ENCODE peak calls at places on chromosomes 4 and X, in seven cellular contexts. One of them, this sample, is unnamed.

GRCh38 chr4:40662962-40663604 is 33.4 kb upstream of the RBM47 start:
- DNase-seq in breast epithelium: no peak
- DNase-seq in foreskin fibroblast: peak
- DNase-seq in GM12865: peak
- DNase-seq in tibial artery: no peak
- DNase-seq in heart left ventricle: no peak
- DNase-seq in lower leg skin: no peak
- DNase-seq in this sample: no peak

GRCh38 chrX:104482757-104483156 is 83.2 kb upstream of the IL1RAPL2 start:
- DNase-seq in breast epithelium: no peak
- DNase-seq in foreskin fibroblast: no peak
- DNase-seq in GM12865: no peak
- DNase-seq in tibial artery: no peak
- DNase-seq in heart left ventricle: no peak
- DNase-seq in lower leg skin: no peak
- DNase-seq in this sample: no peak

GRCh38 chr4:56870927-56871326 is 36.8 kb upstream of the REST start:
- DNase-seq in breast epithelium: no peak
- DNase-seq in foreskin fibroblast: peak
- DNase-seq in GM12865: no peak
- DNase-seq in tibial artery: no peak
- DNase-seq in heart left ventricle: no peak
- DNase-seq in lower leg skin: peak
- DNase-seq in this sample: peak

GRCh38 chr4:67660418-67660817 is 40.5 kb downstream of the UBA6 start:
- DNase-seq in breast epithelium: no peak
- DNase-seq in foreskin fibroblast: no peak
- DNase-seq in GM12865: no peak
- DNase-seq in tibial artery: no peak
- DNase-seq in heart left ventricle: no peak
- DNase-seq in lower leg skin: no peak
- DNase-seq in this sample: no peak

GRCh38 chrX:28920554-28920953 is 333.3 kb downstream of the IL1RAPL1 start:
- DNase-seq in breast epithelium: no peak
- DNase-seq in foreskin fibroblast: no peak
- DNase-seq in GM12865: no peak
- DNase-seq in tibial artery: no peak
- DNase-seq in heart left ventricle: no peak
- DNase-seq in lower leg skin: no peak
- DNase-seq in this sample: no peak

GRCh38 chrX:43560247-43560946 is 95.7 kb upstream of the MAOA start:
- DNase-seq in breast epithelium: no peak
- DNase-seq in foreskin fibroblast: no peak
- DNase-seq in GM12865: no peak
- DNase-seq in tibial artery: no peak
- DNase-seq in heart left ventricle: no peak
- DNase-seq in lower leg skin: no peak
- DNase-seq in this sample: no peak

GRCh38 chr4:150310159-150310895 is 232.1 kb downstream of the DCLK2 start:
- DNase-seq in breast epithelium: no peak
- DNase-seq in foreskin fibroblast: peak
- DNase-seq in GM12865: no peak
- DNase-seq in tibial artery: no peak
- DNase-seq in heart left ventricle: no peak
- DNase-seq in lower leg skin: no peak
- DNase-seq in this sample: peak

GRCh38 chrX:149629730-149630387 is 1.7 kb downstream of the TMEM185A start:
- DNase-seq in breast epithelium: no peak
- DNase-seq in foreskin fibroblast: no peak
- DNase-seq in GM12865: no peak
- DNase-seq in tibial artery: no peak
- DNase-seq in heart left ventricle: no peak
- DNase-seq in lower leg skin: no peak
- DNase-seq in this sample: no peak

GRCh38 chr4:160299608-160300007 is 1196.7 kb downstream of the RAPGEF2 start:
- DNase-seq in breast epithelium: no peak
- DNase-seq in foreskin fibroblast: no peak
- DNase-seq in GM12865: no peak
- DNase-seq in tibial artery: no peak
- DNase-seq in heart left ventricle: no peak
- DNase-seq in lower leg skin: no peak
- DNase-seq in this sample: no peak

GRCh38 chrX:72436010-72436409 is 130.3 kb upstream of the CITED1 start:
- DNase-seq in breast epithelium: no peak
- DNase-seq in foreskin fibroblast: no peak
- DNase-seq in GM12865: no peak
- DNase-seq in tibial artery: no peak
- DNase-seq in heart left ventricle: no peak
- DNase-seq in lower leg skin: no peak
- DNase-seq in this sample: no peak

GRCh38 chr4:154497901-154498300 is 6.3 kb upstream of the DCHS2 start:
- DNase-seq in breast epithelium: peak
- DNase-seq in foreskin fibroblast: no peak
- DNase-seq in GM12865: no peak
- DNase-seq in tibial artery: no peak
- DNase-seq in heart left ventricle: no peak
- DNase-seq in lower leg skin: no peak
- DNase-seq in this sample: no peak

GRCh38 chr4:2045518-2045951 is 13.6 kb upstream of the NAT8L start:
- DNase-seq in breast epithelium: peak
- DNase-seq in foreskin fibroblast: peak
- DNase-seq in GM12865: no peak
- DNase-seq in tibial artery: no peak
- DNase-seq in heart left ventricle: no peak
- DNase-seq in lower leg skin: peak
- DNase-seq in this sample: no peak

GRCh38 chrX:46382595-46382994 is 162.6 kb downstream of the ZNF674 start:
- DNase-seq in breast epithelium: no peak
- DNase-seq in foreskin fibroblast: no peak
- DNase-seq in GM12865: no peak
- DNase-seq in tibial artery: no peak
- DNase-seq in heart left ventricle: no peak
- DNase-seq in lower leg skin: no peak
- DNase-seq in this sample: no peak

GRCh38 chr4:136934601-136935000 is 597.7 kb downstream of the PCDH18 start:
- DNase-seq in breast epithelium: no peak
- DNase-seq in foreskin fibroblast: no peak
- DNase-seq in GM12865: no peak
- DNase-seq in tibial artery: no peak
- DNase-seq in heart left ventricle: no peak
- DNase-seq in lower leg skin: no peak
- DNase-seq in this sample: no peak

GRCh38 chr4:15436515-15436914 is 8.7 kb downstream of the C1QTNF7 start:
- DNase-seq in breast epithelium: no peak
- DNase-seq in foreskin fibroblast: peak
- DNase-seq in GM12865: no peak
- DNase-seq in tibial artery: no peak
- DNase-seq in heart left ventricle: no peak
- DNase-seq in lower leg skin: no peak
- DNase-seq in this sample: no peak

GRCh38 chr4:172546782-172547181 is 621.8 kb upstream of the GALNT7 start:
- DNase-seq in breast epithelium: no peak
- DNase-seq in foreskin fibroblast: no peak
- DNase-seq in GM12865: peak
- DNase-seq in tibial artery: no peak
- DNase-seq in heart left ventricle: no peak
- DNase-seq in lower leg skin: no peak
- DNase-seq in this sample: no peak

GRCh38 chrX:132411310-132411977 is 77.4 kb downstream of the MBNL3 start:
- DNase-seq in breast epithelium: no peak
- DNase-seq in foreskin fibroblast: no peak
- DNase-seq in GM12865: no peak
- DNase-seq in tibial artery: no peak
- DNase-seq in heart left ventricle: no peak
- DNase-seq in lower leg skin: no peak
- DNase-seq in this sample: no peak

GRCh38 chr4:105291920-105292319 is 145.2 kb downstream of the TET2 start:
- DNase-seq in breast epithelium: no peak
- DNase-seq in foreskin fibroblast: no peak
- DNase-seq in GM12865: no peak
- DNase-seq in tibial artery: no peak
- DNase-seq in heart left ventricle: no peak
- DNase-seq in lower leg skin: no peak
- DNase-seq in this sample: no peak

GRCh38 chrX:32867781-32868523 is 343.4 kb downstream of the DMD start:
- DNase-seq in breast epithelium: no peak
- DNase-seq in foreskin fibroblast: no peak
- DNase-seq in GM12865: no peak
- DNase-seq in tibial artery: no peak
- DNase-seq in heart left ventricle: no peak
- DNase-seq in lower leg skin: no peak
- DNase-seq in this sample: no peak

GRCh38 chr4:150145950-150146340 is 67.7 kb downstream of the DCLK2 start:
- DNase-seq in breast epithelium: no peak
- DNase-seq in foreskin fibroblast: no peak
- DNase-seq in GM12865: no peak
- DNase-seq in tibial artery: no peak
- DNase-seq in heart left ventricle: no peak
- DNase-seq in lower leg skin: no peak
- DNase-seq in this sample: no peak

GRCh38 chrX:46376246-46376885 is 168.9 kb downstream of the ZNF674 start:
- DNase-seq in breast epithelium: peak
- DNase-seq in foreskin fibroblast: peak
- DNase-seq in GM12865: peak
- DNase-seq in tibial artery: no peak
- DNase-seq in heart left ventricle: no peak
- DNase-seq in lower leg skin: no peak
- DNase-seq in this sample: peak

GRCh38 chr4:123092603-123093002 is 170.2 kb upstream of the NUDT6 start:
- DNase-seq in breast epithelium: no peak
- DNase-seq in foreskin fibroblast: no peak
- DNase-seq in GM12865: no peak
- DNase-seq in tibial artery: no peak
- DNase-seq in heart left ventricle: no peak
- DNase-seq in lower leg skin: no peak
- DNase-seq in this sample: no peak

GRCh38 chr4:123093247-123093646 is 170.8 kb upstream of the NUDT6 start:
- DNase-seq in breast epithelium: no peak
- DNase-seq in foreskin fibroblast: no peak
- DNase-seq in GM12865: no peak
- DNase-seq in tibial artery: no peak
- DNase-seq in heart left ventricle: no peak
- DNase-seq in lower leg skin: no peak
- DNase-seq in this sample: no peak

GRCh38 chr4:123090886-123091285 is 168.5 kb upstream of the NUDT6 start:
- DNase-seq in breast epithelium: no peak
- DNase-seq in foreskin fibroblast: no peak
- DNase-seq in GM12865: no peak
- DNase-seq in tibial artery: no peak
- DNase-seq in heart left ventricle: no peak
- DNase-seq in lower leg skin: no peak
- DNase-seq in this sample: no peak

GRCh38 chr4:123096038-123096437 is 173.6 kb upstream of the NUDT6 start:
- DNase-seq in breast epithelium: no peak
- DNase-seq in foreskin fibroblast: peak
- DNase-seq in GM12865: no peak
- DNase-seq in tibial artery: no peak
- DNase-seq in heart left ventricle: no peak
- DNase-seq in lower leg skin: no peak
- DNase-seq in this sample: no peak
- TF ChIP-seq CTCF in breast epithelium: no peak
- TF ChIP-seq CTCF in foreskin fibroblast: peak
- TF ChIP-seq CTCF in GM12865: no peak
- TF ChIP-seq CTCF in tibial artery: no peak
- TF ChIP-seq CTCF in heart left ventricle: no peak
- TF ChIP-seq CTCF in lower leg skin: no peak
- TF ChIP-seq CTCF in this sample: peak

DNA sequence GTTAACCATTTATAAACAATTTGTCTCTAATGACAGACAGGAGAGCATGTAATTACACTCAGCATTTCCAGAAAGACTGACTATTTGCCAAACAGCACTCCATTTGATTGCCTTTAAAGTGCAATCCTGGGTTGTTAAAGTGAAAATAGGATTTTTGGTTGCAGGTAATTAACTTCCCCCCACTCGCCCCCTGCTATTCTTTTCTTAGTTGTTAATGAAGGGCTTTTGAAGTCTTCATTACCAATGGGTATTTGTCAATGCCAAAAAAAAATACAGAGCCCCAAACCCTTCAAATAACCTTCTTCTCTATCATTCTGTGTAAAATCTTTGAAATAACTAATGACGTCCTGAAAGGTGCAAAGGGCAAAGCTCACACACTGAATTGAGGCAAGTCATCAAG is 825.6 kb downstream of the STPG2 start:
- DNase-seq in breast epithelium: no peak
- DNase-seq in foreskin fibroblast: no peak
- DNase-seq in GM12865: no peak
- DNase-seq in tibial artery: no peak
- DNase-seq in heart left ventricle: no peak
- DNase-seq in lower leg skin: no peak
- DNase-seq in this sample: no peak
- H3K4me3 ChIP-seq in breast epithelium: no peak
- H3K4me3 ChIP-seq in foreskin fibroblast: no peak
- H3K4me3 ChIP-seq in GM12865: no peak
- H3K4me3 ChIP-seq in tibial artery: no peak
- H3K4me3 ChIP-seq in heart left ventricle: no peak
- H3K4me3 ChIP-seq in lower leg skin: no peak
- H3K4me3 ChIP-seq in this sample: no peak

GRCh38 chr4:118682928-118683327 is 2.3 kb upstream of the METTL14 start:
- DNase-seq in breast epithelium: no peak
- DNase-seq in foreskin fibroblast: peak
- DNase-seq in GM12865: peak
- DNase-seq in tibial artery: no peak
- DNase-seq in heart left ventricle: no peak
- DNase-seq in lower leg skin: no peak
- DNase-seq in this sample: peak
- TF ChIP-seq CTCF in breast epithelium: no peak
- TF ChIP-seq CTCF in foreskin fibroblast: peak
- TF ChIP-seq CTCF in GM12865: peak
- TF ChIP-seq CTCF in tibial artery: peak
- TF ChIP-seq CTCF in heart left ventricle: peak
- TF ChIP-seq CTCF in lower leg skin: no peak
- TF ChIP-seq CTCF in this sample: peak

GRCh38 chr4:167100120-167100519 is 134.2 kb downstream of the SPOCK3 start:
- DNase-seq in breast epithelium: no peak
- DNase-seq in foreskin fibroblast: peak
- DNase-seq in GM12865: peak
- DNase-seq in tibial artery: no peak
- DNase-seq in heart left ventricle: no peak
- DNase-seq in lower leg skin: no peak
- DNase-seq in this sample: no peak
- H3K4me3 ChIP-seq in breast epithelium: no peak
- H3K4me3 ChIP-seq in foreskin fibroblast: no peak
- H3K4me3 ChIP-seq in GM12865: no peak
- H3K4me3 ChIP-seq in tibial artery: no peak
- H3K4me3 ChIP-seq in heart left ventricle: no peak
- H3K4me3 ChIP-seq in lower leg skin: no peak
- H3K4me3 ChIP-seq in this sample: no peak

GRCh38 chr4:176034498-176034897 is 31.1 kb upstream of the WDR17 start:
- DNase-seq in breast epithelium: no peak
- DNase-seq in foreskin fibroblast: peak
- DNase-seq in GM12865: peak
- DNase-seq in tibial artery: no peak
- DNase-seq in heart left ventricle: no peak
- DNase-seq in lower leg skin: no peak
- DNase-seq in this sample: peak
- TF ChIP-seq CTCF in breast epithelium: peak
- TF ChIP-seq CTCF in foreskin fibroblast: peak
- TF ChIP-seq CTCF in GM12865: peak
- TF ChIP-seq CTCF in tibial artery: peak
- TF ChIP-seq CTCF in heart left ventricle: peak
- TF ChIP-seq CTCF in lower leg skin: no peak
- TF ChIP-seq CTCF in this sample: peak